ENCODE peak calls at places on chromosome 16, in six cellular contexts. Z is right atrium auricular region; T is foreskin fibroblast; A is CD8-positive, alpha-beta memory T cell; I is A549; X is AG10803. S is an unnamed sample.

GRCh38 chr16:15598648-15599190 is 44.2 kb downstream of the MARF1 start:
- DNase-seq in A (no peak), T (no peak), X (no peak), Z (no peak), I (no peak), S (no peak)

GRCh38 chr16:30526137-30526822 is at the start of gene ZNF768:
- DNase-seq in Z (no peak), A (peak; percentile 41), T (peak; percentile 69), X (no peak), I (peak; percentile 33), S (no peak)

GRCh38 chr16:8634991-8635736 is 13.7 kb downstream of the METTL22 start:
- DNase-seq in T (peak; percentile 54), I (peak; percentile 64), Z (no peak), A (no peak), X (peak; percentile 25), S (no peak)

GRCh38 chr16:86128246-86128645 is 229.3 kb downstream of the IRF8 start:
- DNase-seq in X (no peak), T (no peak), A (no peak), I (no peak), Z (no peak), S (no peak)

GRCh38 chr16:48158296-48158695 is 2.5 kb upstream of the ABCC12 start:
- DNase-seq in T (peak; percentile 59), I (peak; percentile 64), A (no peak), Z (no peak), X (peak; percentile 42), S (peak; percentile 15)

GRCh38 chr16:59632266-59632855 is 898.2 kb upstream of the GOT2 start:
- DNase-seq in T (peak; percentile 94), A (no peak), I (peak; percentile 48), Z (no peak), X (peak; percentile 66), S (no peak)

GRCh38 chr16:84315422-84315821 is 20.7 kb downstream of the WFDC1 start:
- DNase-seq in Z (no peak), X (peak; percentile 22), I (peak; percentile 26), A (no peak), T (no peak), S (no peak)

GRCh38 chr16:67055712-67056487 is 27.0 kb downstream of the CBFB start:
- DNase-seq in I (peak; percentile 36), T (peak; percentile 94), Z (no peak), A (no peak), X (peak; percentile 94), S (peak; percentile 81)

GRCh38 chr16:69796285-69797118 is 34.4 kb downstream of the WWP2 start:
- DNase-seq in T (peak; percentile 84), A (no peak), X (peak; percentile 74), Z (no peak), I (peak; percentile 80), S (peak; percentile 42)

GRCh38 chr16:89491238-89491869 is 993 bp upstream of the ANKRD11 start:
- DNase-seq in T (peak; percentile 41), X (peak; percentile 42), I (peak; percentile 46), Z (no peak), A (no peak), S (no peak)

GRCh38 chr16:19098173-19098572 is 15.6 kb upstream of the ITPRIPL2 start:
- DNase-seq in Z (no peak), T (no peak), X (no peak), I (no peak), A (no peak), S (no peak)

DNA sequence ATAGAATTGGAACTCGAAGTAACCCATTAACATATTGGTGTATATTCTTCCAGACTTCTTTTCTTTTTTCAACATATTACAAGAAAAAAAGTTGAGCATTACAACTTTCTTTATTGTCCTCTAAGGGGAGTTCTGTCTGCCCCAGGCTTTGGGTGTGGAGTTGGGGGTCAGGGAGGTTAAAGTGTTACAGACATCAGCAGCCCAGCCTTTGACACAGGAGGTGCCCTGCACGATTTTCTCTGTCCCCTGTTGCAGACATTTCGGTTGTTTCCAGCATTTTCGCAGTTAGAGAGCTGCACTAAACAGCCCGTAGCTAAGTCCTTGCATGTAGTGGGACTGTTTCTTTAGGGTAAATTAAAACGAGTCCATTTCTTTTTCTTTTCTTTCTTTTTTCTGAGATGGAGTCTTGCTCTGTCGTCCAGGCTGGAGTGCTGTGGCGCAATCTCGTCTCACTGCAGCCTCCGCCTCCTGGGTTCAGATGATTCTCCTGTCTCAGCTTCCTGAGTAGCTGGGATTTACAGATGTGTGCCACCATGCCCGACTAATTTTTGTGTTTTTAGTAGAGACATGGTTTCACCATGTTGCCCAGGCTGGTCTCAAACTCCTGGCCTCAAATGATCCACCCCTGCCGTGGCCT is 13.4 kb upstream of the ADCY7 start:
- DNase-seq in A (no peak), Z (peak; percentile 63), T (no peak), X (peak; percentile 23), I (no peak), S (no peak)
- H3K4me3 ChIP-seq in A (no peak overlapping the region), Z (no peak overlapping the region), T (no peak overlapping the region), X (no peak overlapping the region), I (no peak overlapping the region), S (no peak overlapping the region)

GRCh38 chr16:3099732-3100499 is 822 bp upstream of the ZSCAN10 start:
- DNase-seq in Z (peak; percentile 87), A (peak; percentile 87), I (peak; percentile 92), T (peak; percentile 91), X (peak; percentile 82), S (peak; percentile 61)
- H3K4me3 ChIP-seq in Z (peak overlapping the region; percentile 31), A (peak overlapping the region; percentile 32), I (peak overlapping the region; percentile 34), T (peak overlapping the region; percentile 11), X (peak overlapping the region; percentile 30), S (peak overlapping the region; percentile 41)

GRCh38 chr16:704552-705380 is 835 bp downstream of the FBXL16 start:
- DNase-seq in A (no peak), T (no peak), I (no peak), Z (no peak), X (no peak), S (no peak)

GRCh38 chr16:707062-707538 is 1.5 kb upstream of the FBXL16 start:
- DNase-seq in T (no peak), A (no peak), X (no peak), Z (no peak), I (peak; percentile 57), S (no peak)

GRCh38 chr16:708019-708418 is 2.4 kb upstream of the FBXL16 start:
- DNase-seq in X (no peak), A (no peak), I (no peak), T (no peak), Z (no peak), S (no peak)

GRCh38 chr16:705748-706188 is at the start of gene FBXL16:
- DNase-seq in X (no peak), A (no peak), I (no peak), T (peak; percentile 63), Z (no peak), S (no peak)

DNA sequence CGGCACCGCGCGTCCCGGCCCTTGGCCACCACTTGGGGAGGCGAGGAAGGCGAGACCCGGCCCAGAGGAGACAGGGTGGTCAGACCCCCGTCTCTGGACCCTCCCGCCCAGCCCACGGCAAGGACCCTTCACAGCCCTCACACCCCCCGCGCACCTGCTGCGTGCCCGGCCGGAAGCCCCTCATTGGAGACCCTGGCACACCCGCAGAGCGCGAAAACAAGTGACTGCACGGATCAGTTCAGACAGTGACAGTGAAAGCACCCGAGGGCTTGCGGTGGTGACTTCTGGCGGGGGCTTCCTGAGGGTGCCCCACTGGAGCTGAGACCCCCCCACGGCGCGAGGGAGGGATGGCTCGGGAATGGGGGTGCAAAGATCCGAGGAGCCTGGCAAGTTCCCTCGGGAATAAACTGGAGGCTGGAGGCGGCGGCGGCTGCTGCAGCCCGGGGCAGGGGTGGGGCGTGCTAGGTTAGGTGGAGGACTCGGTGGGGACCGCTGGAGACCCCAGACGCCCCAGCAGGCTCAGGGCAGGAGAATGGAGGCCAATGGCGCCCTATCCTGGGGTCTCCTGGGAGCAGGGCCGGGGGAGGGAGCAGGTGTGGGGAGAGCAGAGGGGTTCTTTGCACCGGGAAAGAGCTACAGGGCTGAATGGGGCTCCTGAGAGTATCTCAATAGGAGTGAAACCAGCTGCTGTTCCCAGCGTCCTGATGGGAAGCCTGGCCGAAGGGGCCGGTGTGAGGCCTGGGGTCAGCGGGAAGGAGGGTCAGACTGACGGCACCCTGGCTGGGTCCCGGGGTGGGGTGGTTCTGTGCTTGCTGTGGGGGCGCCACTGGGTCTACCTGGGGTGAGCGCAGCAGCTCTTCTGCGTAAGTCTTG is 824 bp upstream of the FBXL16 start:
- DNase-seq in X (no peak), I (no peak), A (no peak), T (no peak), Z (no peak), S (no peak)
- H3K4me3 ChIP-seq in X (no peak overlapping the region), I (peak overlapping the region; percentile 59), A (no peak overlapping the region), T (no peak overlapping the region), Z (peak overlapping the region; percentile 31), S (no peak overlapping the region)

GRCh38 chr16:81004646-81005353 is 1.9 kb downstream of the CMC2 start:
- DNase-seq in X (peak; percentile 59), A (no peak), I (peak; percentile 50), Z (no peak), T (peak; percentile 77), S (peak; percentile 32)
- H3K4me3 ChIP-seq in X (peak overlapping the region; percentile 35), A (peak overlapping the region; percentile 52), I (peak overlapping the region; percentile 96), Z (peak overlapping the region; percentile 79), T (peak overlapping the region; percentile 88), S (peak overlapping the region; percentile 41)

GRCh38 chr16:54193656-54194007 is 93.0 kb downstream of the IRX3 start:
- DNase-seq in T (peak; percentile 80), X (peak; percentile 67), I (peak; percentile 68), Z (peak; percentile 80), A (no peak), S (no peak)
- H3K4me3 ChIP-seq in T (peak overlapping the region; percentile 9), X (peak overlapping the region; percentile 41), I (no peak overlapping the region), Z (peak overlapping the region; percentile 26), A (no peak overlapping the region), S (no peak overlapping the region)

S was measured in AG04450.